ENCODE peak calls at places on chromosomes 12 and 14, in seven cellular contexts. X, U, C, R, Y, J and K are unnamed samples.

GRCh38 chr14:61578745-61579144 is 116.6 kb upstream of the HIF1A start:
- DNase-seq in X (no peak), U (no peak), C (no peak), R (no peak), Y (no peak), J (no peak), K (no peak)

GRCh38 chr14:31977001-31977556 is 100.0 kb upstream of the ARHGAP5 start:
- DNase-seq in X (no peak), U (no peak), C (no peak), R (no peak), Y (no peak), J (no peak), K (no peak)

GRCh38 chr12:121033625-121034349 is 5.3 kb downstream of the OASL start:
- DNase-seq in X (no peak), U (no peak), C (no peak), R (no peak), Y (peak), J (no peak), K (no peak)

GRCh38 chr14:92524603-92525185 is 11.1 kb downstream of the RIN3 start:
- DNase-seq in X (no peak), U (no peak), C (no peak), R (no peak), Y (no peak), J (no peak), K (no peak)

GRCh38 chr12:49838973-49839633 is 3.8 kb downstream of the BCDIN3D start:
- DNase-seq in X (peak), U (no peak), C (no peak), R (no peak), Y (peak), J (no peak), K (no peak)

GRCh38 chr12:83149987-83150386 is 463.3 kb downstream of the TMTC2 start:
- DNase-seq in X (no peak), U (no peak), C (no peak), R (no peak), Y (no peak), J (no peak), K (no peak)

GRCh38 chr14:83988274-83988673 is 1541.7 kb upstream of the FLRT2 start:
- DNase-seq in X (no peak), U (no peak), C (no peak), R (no peak), Y (no peak), J (no peak), K (no peak)

GRCh38 chr12:44694027-44694426 is 182.1 kb downstream of the NELL2 start:
- DNase-seq in X (no peak), U (no peak), C (no peak), R (no peak), Y (no peak), J (no peak), K (no peak)

DNA sequence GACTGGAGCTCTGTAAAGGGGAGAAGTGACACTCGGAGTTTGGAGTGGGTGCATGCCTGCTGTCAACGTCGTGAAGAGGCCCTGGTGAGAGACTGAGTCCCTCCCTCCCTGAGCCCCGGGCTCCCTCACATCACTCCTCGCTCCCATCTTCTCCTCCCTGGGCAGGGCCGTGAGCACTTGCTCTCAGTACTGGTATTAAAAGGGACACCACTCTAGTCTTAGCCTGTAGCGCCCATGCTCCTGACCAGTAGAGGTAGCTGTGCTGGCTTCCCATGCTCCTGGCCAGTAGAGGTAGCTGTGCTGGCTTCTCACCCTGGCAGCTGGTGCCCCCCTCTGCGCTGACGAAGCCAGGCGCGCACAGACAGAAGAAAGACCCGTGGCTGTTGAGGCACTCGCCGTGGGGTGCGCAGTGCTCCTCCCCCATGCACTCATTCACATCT is 14.7 kb downstream of the ISCA2 start:
- DNase-seq in X (no peak), U (peak), C (no peak), R (no peak), Y (no peak), J (no peak), K (no peak)
- TF ChIP-seq CTCF in X (peak), U (no peak), C (no peak), R (peak), Y (peak), J (no peak), K (peak)

GRCh38 chr12:12016284-12017100 is 54.2 kb upstream of the BCL2L14 start:
- DNase-seq in X (no peak), U (no peak), C (no peak), R (no peak), Y (no peak), J (no peak), K (no peak)

GRCh38 chr12:12018454-12018853 is 52.3 kb upstream of the BCL2L14 start:
- DNase-seq in X (no peak), U (no peak), C (no peak), R (no peak), Y (peak), J (peak), K (no peak)

GRCh38 chr12:12019881-12020280 is 50.9 kb upstream of the BCL2L14 start:
- DNase-seq in X (no peak), U (no peak), C (no peak), R (no peak), Y (peak), J (no peak), K (no peak)

GRCh38 chr12:12017135-12017581 is 53.6 kb upstream of the BCL2L14 start:
- DNase-seq in X (no peak), U (no peak), C (no peak), R (no peak), Y (no peak), J (no peak), K (no peak)

DNA sequence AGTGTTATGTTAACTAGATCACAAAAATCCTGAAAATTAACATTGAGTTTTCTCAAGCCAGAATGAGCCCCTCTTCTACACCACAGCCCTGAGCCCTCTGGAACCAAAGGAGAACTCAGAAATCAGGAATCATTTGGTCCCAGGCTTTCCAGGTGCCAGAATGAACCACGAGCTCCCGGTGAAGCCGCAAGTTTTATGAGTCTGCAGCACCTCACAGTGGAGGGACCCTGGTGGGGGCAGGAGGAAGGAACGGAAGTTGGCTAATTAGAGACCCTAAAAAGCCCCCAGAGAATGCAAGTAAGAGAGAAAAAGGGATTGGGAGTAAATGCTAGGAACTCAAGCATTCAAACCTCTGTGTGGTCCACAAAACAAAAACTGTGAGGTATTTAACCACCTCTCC is 52.9 kb upstream of the BCL2L14 start:
- DNase-seq in X (no peak), U (no peak), C (no peak), R (no peak), Y (no peak), J (no peak), K (no peak)
- TF ChIP-seq CTCF in X (peak), U (no peak), C (no peak), R (peak), Y (no peak), J (peak), K (peak)

DNA sequence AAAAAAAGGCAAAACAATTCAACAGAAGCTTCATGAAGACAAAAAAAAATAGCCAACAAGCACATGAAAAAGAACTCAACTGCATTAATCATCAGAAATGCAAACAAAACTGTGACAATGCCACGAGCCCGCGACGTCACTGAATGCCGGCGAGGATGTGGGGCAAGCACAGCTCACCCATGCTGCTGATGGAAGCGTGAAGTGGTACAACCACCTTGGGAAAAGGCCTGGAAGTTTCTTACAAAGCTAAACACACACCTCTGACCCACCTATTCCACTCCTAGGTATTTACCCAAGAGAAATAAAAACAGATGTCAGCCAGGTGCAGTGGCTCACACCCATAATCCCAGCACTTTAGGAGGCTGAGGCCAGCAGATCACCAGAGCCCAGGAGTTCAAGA is 10.5 kb downstream of the BTBD6 start:
- DNase-seq in X (no peak), U (no peak), C (no peak), R (no peak), Y (peak), J (no peak), K (no peak)
- TF ChIP-seq CTCF in X (no peak), U (no peak), C (no peak), R (no peak), Y (no peak), J (no peak), K (no peak)

DNA sequence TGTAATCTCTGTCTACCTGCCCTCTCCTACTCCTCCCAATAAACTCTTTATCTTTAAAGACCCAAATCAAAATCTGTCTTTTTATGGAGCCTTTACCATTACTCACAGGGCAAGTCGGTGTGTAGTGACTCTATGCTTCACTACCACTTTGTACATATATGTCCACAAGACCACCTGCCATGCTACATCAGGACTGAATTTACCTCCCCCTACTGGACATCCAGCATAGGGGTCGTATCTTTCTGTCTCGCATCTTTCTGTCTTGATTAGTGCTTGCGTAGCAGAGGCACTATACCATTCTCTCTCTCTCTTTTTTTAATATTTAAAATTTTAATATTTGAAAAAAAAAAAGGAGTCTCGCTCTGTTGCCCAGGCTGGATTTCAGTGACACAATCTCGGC is 587.5 kb downstream of the SOX5 start:
- DNase-seq in X (no peak), U (no peak), C (no peak), R (no peak), Y (no peak), J (no peak), K (no peak)
- TF ChIP-seq CTCF in X (peak), U (no peak), C (no peak), R (peak), Y (no peak), J (no peak), K (peak)

DNA sequence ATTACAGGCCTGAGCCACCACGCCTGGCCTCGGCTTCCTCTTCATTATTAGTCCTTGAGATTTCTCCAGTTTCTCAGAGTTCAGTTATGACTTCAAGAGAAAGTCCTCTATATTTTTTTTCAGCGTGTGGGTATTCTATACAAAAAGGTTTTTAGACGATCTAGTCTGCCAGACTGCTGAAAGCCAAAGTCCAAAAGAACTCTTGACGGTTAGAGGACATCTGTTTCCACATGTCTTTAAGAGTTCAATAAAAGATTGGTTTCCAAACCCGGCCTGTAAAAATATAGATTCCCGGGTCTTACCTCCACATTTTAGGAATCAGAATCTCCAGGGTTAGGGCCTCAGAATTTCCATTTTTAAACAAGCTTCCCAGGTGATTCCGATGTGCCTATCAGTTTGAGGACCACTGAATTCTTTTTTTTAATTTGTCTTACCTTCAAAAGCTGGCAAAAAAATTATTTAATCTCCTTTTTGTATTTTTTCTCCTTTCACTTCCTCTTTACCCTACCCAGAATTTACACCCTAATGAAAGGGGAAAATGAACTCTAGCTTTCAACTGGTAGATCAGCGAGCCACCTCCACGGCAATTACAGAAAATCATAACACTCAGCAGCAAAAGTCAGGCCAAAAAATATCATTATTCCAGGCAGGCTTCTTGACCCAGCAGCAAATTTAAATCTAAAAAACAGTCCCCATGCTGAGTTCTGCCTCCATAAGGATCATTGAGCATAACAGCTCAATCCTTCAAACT is 8.8 kb downstream of the NT5DC3 start:
- DNase-seq in X (no peak), U (no peak), C (no peak), R (no peak), Y (no peak), J (no peak), K (no peak)
- TF ChIP-seq CTCF in X (no peak), U (no peak), C (no peak), R (no peak), Y (no peak), J (no peak), K (no peak)

DNA sequence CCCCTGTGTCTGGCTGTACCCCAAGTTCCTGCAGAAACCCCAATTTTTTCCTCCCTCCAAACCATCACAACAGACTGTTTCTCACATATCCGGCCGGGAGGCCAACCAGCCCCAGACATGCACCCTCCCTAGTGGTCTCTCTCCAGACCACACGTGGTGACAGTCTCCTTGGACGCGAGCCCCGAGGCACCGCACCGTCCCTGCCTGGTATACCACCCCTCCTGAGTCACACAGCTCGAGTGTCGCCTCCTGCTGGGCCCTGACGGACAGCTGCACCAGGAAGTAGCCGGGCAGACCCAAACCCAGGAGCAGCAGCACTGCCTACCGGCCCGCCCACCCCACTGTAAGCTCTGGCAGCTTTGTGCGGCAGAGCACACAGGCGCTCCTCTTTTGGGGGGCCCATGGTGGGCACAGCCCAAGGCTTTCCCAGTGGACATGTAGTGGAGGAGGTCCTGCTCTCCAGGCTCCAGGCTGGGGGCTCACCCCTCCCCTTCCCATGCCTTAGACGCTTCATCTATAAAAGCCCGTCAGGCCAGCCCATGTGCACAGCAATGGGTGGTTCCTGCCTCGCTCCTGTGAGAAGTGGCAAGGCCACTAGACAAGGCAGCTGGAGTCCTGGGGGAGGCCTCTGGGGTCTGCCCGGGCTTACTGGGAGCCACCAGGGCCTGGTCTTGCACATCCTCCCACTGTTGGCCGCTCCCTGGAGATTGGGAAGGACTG is 97.5 kb downstream of the RFLNA start:
- DNase-seq in X (no peak), U (no peak), C (no peak), R (no peak), Y (no peak), J (no peak), K (no peak)
- TF ChIP-seq CTCF in X (peak), U (no peak), C (no peak), R (peak), Y (no peak), J (peak), K (peak)

DNA sequence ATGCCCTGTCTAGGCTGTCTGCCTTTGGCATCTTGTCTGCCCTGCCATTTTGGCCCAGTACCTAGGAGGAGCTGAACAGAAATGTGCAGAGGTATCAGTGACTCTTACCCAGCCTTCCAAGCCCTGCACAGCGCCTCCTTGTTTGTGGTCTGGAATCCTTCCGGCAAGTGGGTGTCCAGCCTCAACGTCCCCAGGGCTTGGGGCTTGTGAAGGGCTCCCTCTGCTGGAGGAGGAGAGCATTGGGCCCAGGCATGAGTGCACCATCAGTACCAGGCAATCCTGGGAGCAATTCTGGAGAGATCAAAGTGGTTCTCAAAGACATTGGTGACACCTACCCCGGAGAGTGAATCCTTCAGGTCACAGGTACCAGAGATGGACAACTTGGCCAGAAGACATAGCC is 2.4 kb upstream of the TCL1B start:
- DNase-seq in X (no peak), U (no peak), C (no peak), R (no peak), Y (peak), J (no peak), K (no peak)
- TF ChIP-seq CTCF in X (peak), U (no peak), C (no peak), R (peak), Y (no peak), J (no peak), K (peak)

GRCh38 chr12:14394317-14395058 is 29.0 kb downstream of the ATF7IP start:
- DNase-seq in X (peak), U (no peak), C (no peak), R (peak), Y (peak), J (no peak), K (no peak)
- TF ChIP-seq CTCF in X (peak), U (no peak), C (no peak), R (no peak), Y (peak), J (peak), K (peak)

DNA sequence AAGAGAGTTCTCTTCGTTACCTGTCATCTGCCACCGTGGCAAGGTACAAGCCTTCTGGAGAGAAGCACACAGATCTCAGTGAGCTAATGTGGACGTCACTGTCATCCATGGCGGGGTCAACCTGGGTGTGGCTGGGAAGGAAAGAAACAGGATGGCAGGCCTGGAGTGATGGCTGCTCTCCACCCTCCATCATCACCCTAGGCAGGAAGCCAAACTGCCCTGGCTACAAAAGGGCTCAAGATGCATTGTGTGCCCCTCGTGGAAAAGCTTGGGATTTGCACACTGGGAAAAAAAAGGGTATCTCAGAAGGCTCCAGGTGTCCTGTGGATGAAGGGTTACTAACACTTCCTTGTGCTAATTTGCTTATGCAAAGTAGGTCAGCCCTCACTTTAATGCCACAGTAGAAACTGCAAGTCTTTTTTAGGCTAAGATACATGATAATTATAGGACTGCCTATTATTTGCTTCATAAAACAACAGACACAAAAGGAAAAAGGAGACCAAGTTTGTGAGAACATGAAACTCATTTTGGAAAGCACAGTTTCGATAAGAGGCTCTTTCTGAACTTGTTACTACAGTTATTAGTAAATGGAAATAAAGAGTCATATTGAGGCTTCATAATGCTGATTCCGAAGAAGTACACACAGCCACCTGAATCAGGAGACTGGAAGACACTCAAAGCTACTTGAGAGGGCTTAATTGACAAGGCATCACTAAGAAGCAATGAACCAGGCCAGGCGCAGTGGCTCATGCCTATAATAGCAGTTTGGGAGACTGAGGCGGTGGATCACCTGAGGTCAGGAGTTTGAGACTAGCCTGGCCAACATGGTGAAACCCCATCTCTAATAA is 18.9 kb downstream of the RFC5 start:
- DNase-seq in X (no peak), U (no peak), C (no peak), R (no peak), Y (peak), J (no peak), K (no peak)
- TF ChIP-seq CTCF in X (no peak), U (no peak), C (no peak), R (peak), Y (no peak), J (peak), K (peak)